ENCODE peak calls at places on chromosomes 11 and 22, in four cellular contexts. R is BE2C, L is ecto neural progenitor cell, G is T-helper 1 cell. K is an unnamed sample.

GRCh38 chr11:33538726-33539125 is 161.9 kb downstream of the C11orf91 start:
- DNase-seq in G (no peak), R (no peak), L (no peak), K (no peak)

GRCh38 chr11:117839936-117840813 is 15.6 kb upstream of the FXYD2 start:
- DNase-seq in G (no peak), R (no peak), L (no peak), K (no peak)

GRCh38 chr11:64996710-64997380 is at the start of gene BATF2:
- DNase-seq in R (peak; percentile 61), G (no peak), L (peak; percentile 82), K (peak; percentile 47)

GRCh38 chr22:36865346-36865745 is 4.5 kb downstream of the NCF4 start:
- DNase-seq in G (no peak), R (no peak), L (no peak), K (no peak)

GRCh38 chr11:12288934-12289666 is 88.3 kb upstream of the PARVA start:
- DNase-seq in R (peak; percentile 32), L (no peak), G (no peak), K (no peak)

GRCh38 chr11:126282361-126282741 is 542 bp upstream of the TIRAP start:
- DNase-seq in R (peak; percentile 50), G (no peak), L (peak; percentile 58), K (no peak)

GRCh38 chr22:35376728-35377472 is 4.0 kb upstream of the HMOX1 start:
- DNase-seq in R (peak; percentile 89), L (peak; percentile 92), G (no peak), K (peak; percentile 70)

GRCh38 chr11:12889243-12889642 is 119.9 kb upstream of the RASSF10 start:
- DNase-seq in R (no peak), G (no peak), L (no peak), K (no peak)

GRCh38 chr11:126548576-126549272 is 193.2 kb downstream of the ST3GAL4 start:
- DNase-seq in G (no peak), R (no peak), L (no peak), K (no peak)

GRCh38 chr11:59216654-59217640 is 4.2 kb upstream of the MPEG1 start:
- DNase-seq in L (no peak), R (no peak), G (no peak), K (peak; percentile 96)

GRCh38 chr11:106021181-106021966 is 666 bp downstream of the MSANTD4 start:
- DNase-seq in R (no peak), L (no peak), G (no peak), K (peak; percentile 23)

GRCh38 chr11:114463999-114464398 is 24.7 kb downstream of the REXO2 start:
- DNase-seq in G (no peak), R (no peak), L (no peak), K (no peak)

GRCh38 chr11:76293189-76293631 is 86.9 kb upstream of the WNT11 start:
- DNase-seq in R (no peak), G (no peak), L (no peak), K (no peak)

K was measured in NAMALWA.